ENCODE peak calls at places on chromosomes 4 and X, in seven cellular contexts. L is body of pancreas; B is astrocyte; X is CD8-positive, alpha-beta T cell; E is dorsolateral prefrontal cortex; W is heart right ventricle; Z is BJ. I is an unnamed sample.

GRCh38 chr4:186915816-186916215 is 192.2 kb upstream of the FAT1 start:
- DNase-seq in L (no peak), B (peak; percentile 82), X (no peak), E (no peak), W (no peak), Z (no peak), I (no peak)

GRCh38 chr4:74638001-74638400 is 156.3 kb downstream of the BTC start:
- DNase-seq in L (no peak), B (no peak), X (no peak), E (no peak), W (no peak), Z (no peak), I (no peak)

GRCh38 chr4:127203561-127204260 is 429.0 kb upstream of the INTU start:
- DNase-seq in L (no peak), B (peak; percentile 78), X (no peak), E (no peak), W (no peak), Z (peak; percentile 20), I (no peak)

GRCh38 chr4:144734522-144734921 is 88.6 kb downstream of the HHIP start:
- DNase-seq in L (no peak), B (peak; percentile 82), X (no peak), E (no peak), W (no peak), Z (peak; percentile 27), I (no peak)

GRCh38 chrX:106611682-106612402 is at the start of gene RADX:
- DNase-seq in L (peak; percentile 89), B (peak; percentile 66), X (peak; percentile 83), E (peak; percentile 83), W (peak; percentile 71), Z (peak; percentile 4), I (no peak)

GRCh38 chrX:13605611-13606010 is 36.2 kb downstream of the EGFL6 start:
- DNase-seq in L (no peak), B (no peak), X (no peak), E (no peak), W (no peak), Z (no peak), I (no peak)

GRCh38 chrX:112769034-112769433 is 71.6 kb downstream of the AMOT start:
- DNase-seq in L (no peak), B (peak; percentile 46), X (no peak), E (no peak), W (no peak), Z (peak; percentile 22), I (no peak)

GRCh38 chrX:68196939-68197791 is 236.1 kb downstream of the OPHN1 start:
- DNase-seq in L (peak; percentile 35), B (peak; percentile 20), X (no peak), E (peak; percentile 38), W (no peak), Z (no peak), I (no peak)

GRCh38 chrX:116749943-116750342 is 287.2 kb upstream of the CT83 start:
- DNase-seq in L (no peak), B (no peak), X (no peak), E (no peak), W (no peak), Z (no peak), I (no peak)

GRCh38 chr4:47631161-47631560 is 146.1 kb downstream of the ATP10D start:
- DNase-seq in L (no peak), B (no peak), X (no peak), E (no peak), W (no peak), Z (no peak), I (no peak)

GRCh38 chrX:45788315-45788714 is 587.6 kb upstream of the DIPK2B start:
- DNase-seq in L (no peak), B (peak; percentile 68), X (no peak), E (no peak), W (no peak), Z (no peak), I (no peak)

GRCh38 chrX:39935414-39936064 is 162.2 kb downstream of the BCOR start:
- DNase-seq in L (no peak), B (peak; percentile 18), X (no peak), E (no peak), W (no peak), Z (no peak), I (no peak)

GRCh38 chrX:10548681-10549080 is 71.7 kb downstream of the MID1 start:
- DNase-seq in L (no peak), B (no peak), X (no peak), E (no peak), W (no peak), Z (no peak), I (no peak)

GRCh38 chrX:54866606-54867005 is 54.0 kb upstream of the TRO start:
- DNase-seq in L (no peak), B (no peak), X (no peak), E (no peak), W (no peak), Z (no peak), I (no peak)

GRCh38 chr4:52612341-52612740 is 46.8 kb downstream of the USP46 start:
- DNase-seq in L (no peak), B (no peak), X (no peak), E (no peak), W (no peak), Z (no peak), I (no peak)

GRCh38 chr4:158805628-158806471 is 37.0 kb downstream of the FNIP2 start:
- DNase-seq in L (peak; percentile 32), B (no peak), X (no peak), E (no peak), W (no peak), Z (no peak), I (no peak)

GRCh38 chr4:8110071-8110986 is 48.3 kb downstream of the ABLIM2 start:
- DNase-seq in L (no peak), B (peak; percentile 12), X (no peak), E (no peak), W (no peak), Z (no peak), I (no peak)

GRCh38 chrX:152907084-152907651 is 9.3 kb downstream of the ZNF185 start:
- DNase-seq in L (peak; percentile 21), B (peak; percentile 93), X (no peak), E (no peak), W (no peak), Z (no peak), I (no peak)

GRCh38 chrX:19810809-19811208 is 76.6 kb downstream of the SH3KBP1 start:
- DNase-seq in L (peak; percentile 10), B (no peak), X (no peak), E (no peak), W (no peak), Z (no peak), I (no peak)

GRCh38 chr4:648579-649292 is 23.4 kb downstream of the PDE6B start:
- DNase-seq in L (no peak), B (no peak), X (no peak), E (no peak), W (no peak), Z (no peak), I (no peak)

GRCh38 chr4:87697272-87697671 is 47.2 kb downstream of the DMP1 start:
- DNase-seq in L (no peak), B (no peak), X (no peak), E (no peak), W (no peak), Z (no peak), I (no peak)
- TF ChIP-seq CTCF in L (no peak), B (no peak), X (no peak), E (no peak), W (no peak), Z (no peak), I (no peak)

DNA sequence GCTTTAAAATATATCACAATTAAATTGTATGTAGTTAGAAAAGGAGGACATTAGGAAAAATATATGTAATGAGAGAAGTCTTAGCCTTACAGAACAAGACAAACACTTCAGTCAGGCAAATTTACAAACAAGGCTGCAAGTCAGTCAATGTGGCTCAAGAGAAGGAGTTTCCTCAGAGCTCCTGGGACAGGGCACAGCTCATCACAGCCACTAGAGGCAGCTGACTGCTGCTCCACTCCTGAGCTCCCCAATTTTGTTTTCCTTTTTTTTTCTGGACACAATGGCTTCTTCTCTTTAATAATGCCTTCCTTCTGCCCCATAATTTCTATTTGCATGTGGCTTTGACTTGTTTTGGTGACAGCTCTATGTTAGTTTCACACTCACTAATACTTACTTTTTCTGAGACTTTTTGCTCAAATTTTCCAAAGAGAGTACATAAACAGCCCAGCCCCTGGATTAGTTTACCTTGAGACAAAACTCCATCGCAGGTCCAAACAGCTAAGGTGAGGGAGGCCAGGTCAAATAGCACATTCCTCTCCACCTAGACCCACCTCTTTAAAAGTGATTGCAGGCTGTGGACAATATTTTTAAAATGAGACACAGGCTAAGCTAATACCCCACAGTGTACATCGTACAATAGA is 850.4 kb upstream of the FRG1 start:
- DNase-seq in L (no peak), B (no peak), X (no peak), E (no peak), W (no peak), Z (no peak), I (no peak)
- TF ChIP-seq CTCF in L (no peak), B (peak; percentile 31), X (no peak), E (no peak), W (no peak), Z (peak; percentile 44), I (no peak)

GRCh38 chrX:30822719-30823118 is 66.3 kb downstream of the TAB3 start:
- DNase-seq in L (no peak), B (no peak), X (no peak), E (no peak), W (no peak), Z (no peak), I (no peak)

GRCh38 chrX:30821116-30821515 is 67.9 kb downstream of the TAB3 start:
- DNase-seq in L (no peak), B (no peak), X (no peak), E (no peak), W (no peak), Z (no peak), I (no peak)

GRCh38 chrX:30819080-30819479 is 70.0 kb downstream of the TAB3 start:
- DNase-seq in L (no peak), B (no peak), X (no peak), E (no peak), W (no peak), Z (no peak), I (no peak)

GRCh38 chrX:30824275-30824674 is 64.8 kb downstream of the TAB3 start:
- DNase-seq in L (no peak), B (no peak), X (no peak), E (no peak), W (no peak), Z (no peak), I (no peak)

DNA sequence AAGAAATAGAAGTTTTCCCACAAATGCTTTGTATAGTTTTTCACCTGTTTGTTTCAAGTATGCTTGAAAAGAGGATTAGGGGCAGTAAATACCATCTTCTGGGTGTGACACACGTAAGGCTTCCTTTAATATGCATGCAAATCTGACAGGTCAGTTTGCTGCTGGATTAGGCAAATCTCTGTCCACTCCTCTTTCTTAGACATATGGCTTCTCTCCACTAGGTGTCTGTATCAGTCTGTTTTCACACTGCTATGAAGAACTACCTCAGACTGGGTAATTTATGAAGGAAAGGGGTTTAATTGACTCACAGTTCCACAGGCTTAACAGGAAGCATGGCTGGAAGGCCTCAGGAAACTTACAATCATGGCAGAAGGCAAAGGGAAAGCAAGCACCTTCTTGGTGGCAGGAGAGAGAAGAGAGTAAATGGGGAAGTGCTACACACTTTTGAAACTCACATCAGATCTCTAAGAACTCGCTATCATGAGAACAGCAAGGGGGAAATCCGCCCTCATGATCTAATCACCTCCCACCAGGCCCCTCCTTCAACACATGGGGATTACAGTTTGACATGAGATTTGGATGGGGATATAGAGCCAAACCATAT is 66.9 kb downstream of the TAB3 start:
- DNase-seq in L (no peak), B (no peak), X (no peak), E (no peak), W (no peak), Z (no peak), I (no peak)
- TF ChIP-seq CTCF in L (peak; percentile 2), B (no peak), X (no peak), E (no peak), W (no peak), Z (no peak), I (no peak)

GRCh38 chr4:108492816-108493595 is 127.4 kb upstream of the RPL34 start:
- DNase-seq in L (no peak), B (peak; percentile 10), X (peak; percentile 15), E (no peak), W (no peak), Z (no peak), I (no peak)
- TF ChIP-seq CTCF in L (no peak), B (peak; percentile 50), X (peak; percentile 19), E (no peak), W (no peak), Z (peak; percentile 63), I (no peak)

I was measured in omental fat pad.